ENCODE peak calls at places on chromosome 12, in six cellular contexts. V is tibial artery; I is NCI-H748 treated with DMSO at 0.1 percent for 48 hours; B is omental fat pad; J is effector memory CD4-positive, alpha-beta T cell; M is HT1080. N is an unnamed sample.

GRCh38 chr12:102950107-102950949 is 7.1 kb upstream of the ASCL1 start:
- DNase-seq in V (no peak), I (peak), B (no peak), J (no peak), M (no peak), N (peak)

GRCh38 chr12:54371328-54372112 is 7.2 kb upstream of the GPR84 start:
- DNase-seq in V (peak), I (no peak), B (no peak), J (no peak), M (peak), N (no peak)

GRCh38 chr12:57150400-57150799 is 3.0 kb upstream of the LRP1-AS start:
- DNase-seq in V (no peak), I (no peak), B (no peak), J (no peak), M (no peak), N (no peak)

GRCh38 chr12:11729008-11729407 is 79.5 kb downstream of the ETV6 start:
- DNase-seq in V (no peak), I (no peak), B (no peak), J (no peak), M (no peak), N (no peak)

GRCh38 chr12:132190012-132190755 is 45.9 kb downstream of the NOC4L start:
- DNase-seq in V (no peak), I (no peak), B (no peak), J (peak), M (no peak), N (no peak)

GRCh38 chr12:23949212-23950010 is at the start of gene SOX5:
- DNase-seq in V (peak), I (peak), B (no peak), J (no peak), M (peak), N (no peak)

GRCh38 chr12:88595697-88596096 is 15.4 kb upstream of the KITLG start:
- DNase-seq in V (no peak), I (no peak), B (no peak), J (no peak), M (no peak), N (no peak)

GRCh38 chr12:7144414-7145120 is 14.4 kb downstream of the CLSTN3 start:
- DNase-seq in V (no peak), I (peak), B (no peak), J (no peak), M (peak), N (no peak)

GRCh38 chr12:102876883-102877282 is 40.2 kb downstream of the PAH start:
- DNase-seq in V (no peak), I (peak), B (no peak), J (no peak), M (no peak), N (no peak)

GRCh38 chr12:66197413-66198055 is 8.5 kb downstream of the IRAK3 start:
- DNase-seq in V (no peak), I (no peak), B (no peak), J (no peak), M (no peak), N (no peak)